ENCODE peak calls at places on chromosome 7, in ten cellular contexts. M is NCI-H1105 treated with DMSO at 0.1 percent for 48 hours; J is esophagus squamous epithelium; H is GF-D8; S is effector CD4-positive, alpha-beta T cell; B is activated T-helper 1 cell treated with Interleukin-2 at 50 U/mL for 16 hours; F is fibroblast of lung; P is brain microvascular endothelial cell; T is Right ventricle myocardium superior; U is effector memory CD8-positive, alpha-beta T cell. D is an unnamed sample.

GRCh38 chr7:131670401-131670800 is 114.0 kb upstream of the PODXL start:
- DNase-seq in M (no peak), J (no peak), H (no peak), S (no peak), B (no peak), F (no peak), P (no peak), T (no peak), U (no peak), D (no peak)

GRCh38 chr7:100369105-100369504 is 4.2 kb upstream of the PILRA start:
- DNase-seq in M (no peak), J (no peak), H (peak; percentile 93), S (no peak), B (no peak), F (no peak), P (no peak), T (peak; percentile 84), U (no peak), D (peak; percentile 58)

GRCh38 chr7:51321961-51322515 is 5.4 kb upstream of the COBL start:
- DNase-seq in M (no peak), J (no peak), H (no peak), S (no peak), B (no peak), F (no peak), P (no peak), T (no peak), U (no peak), D (no peak)

GRCh38 chr7:24896031-24896433 is 83.9 kb downstream of the OSBPL3 start:
- DNase-seq in M (no peak), J (no peak), H (peak; percentile 42), S (no peak), B (no peak), F (no peak), P (no peak), T (no peak), U (no peak), D (no peak)

GRCh38 chr7:30237271-30237695 is 47.1 kb upstream of the ZNRF2 start:
- DNase-seq in M (peak; percentile 63), J (no peak), H (no peak), S (no peak), B (no peak), F (no peak), P (no peak), T (no peak), U (no peak), D (no peak)

GRCh38 chr7:30750010-30750409 is 1.9 kb upstream of the INMT start:
- DNase-seq in M (no peak), J (no peak), H (no peak), S (no peak), B (no peak), F (no peak), P (no peak), T (no peak), U (no peak), D (no peak)

GRCh38 chr7:146090023-146090645 is 26.5 kb upstream of the CNTNAP2 start:
- DNase-seq in M (peak; percentile 86), J (no peak), H (no peak), S (no peak), B (no peak), F (peak; percentile 1), P (no peak), T (no peak), U (no peak), D (no peak)

GRCh38 chr7:68147621-68148238 is 1151.1 kb downstream of the TYW1 start:
- DNase-seq in M (peak; percentile 89), J (no peak), H (no peak), S (no peak), B (no peak), F (no peak), P (no peak), T (no peak), U (no peak), D (no peak)

GRCh38 chr7:112938895-112939588 is 147.6 kb downstream of the GPR85 start:
- DNase-seq in M (peak; percentile 48), J (no peak), H (no peak), S (peak; percentile 31), B (no peak), F (peak; percentile 53), P (peak; percentile 24), T (peak; percentile 64), U (no peak), D (no peak)

GRCh38 chr7:83514977-83515376 is 134.0 kb downstream of the SEMA3E start:
- DNase-seq in M (no peak), J (no peak), H (no peak), S (no peak), B (no peak), F (no peak), P (no peak), T (no peak), U (no peak), D (no peak)

GRCh38 chr7:130996841-130997231 is 262.8 kb upstream of the KLF14 start:
- DNase-seq in M (peak; percentile 93), J (no peak), H (no peak), S (no peak), B (no peak), F (peak; percentile 63), P (peak; percentile 34), T (no peak), U (no peak), D (peak; percentile 86)

GRCh38 chr7:74572301-74573090 is 85.0 kb upstream of the GTF2I start:
- DNase-seq in M (peak; percentile 21), J (no peak), H (no peak), S (no peak), B (no peak), F (no peak), P (no peak), T (no peak), U (no peak), D (peak; percentile 34)

GRCh38 chr7:17680943-17681351 is 259.3 kb downstream of the SNX13 start:
- DNase-seq in M (peak; percentile 25), J (no peak), H (no peak), S (no peak), B (no peak), F (no peak), P (no peak), T (no peak), U (no peak), D (no peak)

GRCh38 chr7:44801890-44802289 is 5.4 kb downstream of the PPIA start:
- DNase-seq in M (no peak), J (no peak), H (no peak), S (no peak), B (no peak), F (peak; percentile 70), P (no peak), T (no peak), U (no peak), D (no peak)

GRCh38 chr7:159310457-159311171 is 165.9 kb upstream of the VIPR2 start:
- DNase-seq in M (no peak), J (no peak), H (no peak), S (no peak), B (no peak), F (no peak), P (no peak), T (no peak), U (no peak), D (no peak)

GRCh38 chr7:28112883-28113540 is 67.6 kb downstream of the JAZF1 start:
- DNase-seq in M (no peak), J (no peak), H (peak; percentile 44), S (no peak), B (no peak), F (no peak), P (peak; percentile 38), T (no peak), U (no peak), D (no peak)

GRCh38 chr7:92793656-92794205 is 42.6 kb downstream of the CDK6 start:
- DNase-seq in M (no peak), J (no peak), H (no peak), S (no peak), B (no peak), F (no peak), P (no peak), T (no peak), U (no peak), D (no peak)

GRCh38 chr7:68006619-68007018 is 1010.0 kb downstream of the TYW1 start:
- DNase-seq in M (peak; percentile 7), J (no peak), H (no peak), S (no peak), B (no peak), F (no peak), P (no peak), T (no peak), U (no peak), D (no peak)

D was measured in stomach.